ENCODE peak calls at places on chromosomes 6 and 20, in four cellular contexts. R, W, S and J are unnamed samples.

GRCh38 chr20:39066464-39066863 is 104.3 kb downstream of the DHX35 start:
- DNase-seq in R (peak), W (no peak), S (no peak), J (peak)

GRCh38 chr6:46734867-46735719 is at the start of gene PLA2G7:
- DNase-seq in R (peak), W (no peak), S (peak), J (peak)

GRCh38 chr20:34877002-34877264 is 521 bp downstream of the ACSS2 start:
- DNase-seq in R (no peak), W (no peak), S (peak), J (no peak)

GRCh38 chr6:113833537-113833936 is 23.6 kb upstream of the MARCKS start:
- DNase-seq in R (no peak), W (peak), S (peak), J (no peak)

GRCh38 chr6:20166226-20166625 is 46.0 kb downstream of the MBOAT1 start:
- DNase-seq in R (no peak), W (no peak), S (no peak), J (no peak)

GRCh38 chr6:165895421-165896165 is 232.6 kb upstream of the PDE10A start:
- DNase-seq in R (peak), W (no peak), S (no peak), J (no peak)

GRCh38 chr20:25553819-25554296 is 31.5 kb downstream of the NINL start:
- DNase-seq in R (no peak), W (peak), S (no peak), J (no peak)

GRCh38 chr20:43536817-43537440 is 21.9 kb upstream of the SGK2 start:
- DNase-seq in R (peak), W (peak), S (peak), J (no peak)

GRCh38 chr6:52495859-52496396 is 75.8 kb downstream of the EFHC1 start:
- DNase-seq in R (no peak), W (no peak), S (no peak), J (no peak)

GRCh38 chr6:24125980-24126379 is at the start of gene NRSN1:
- DNase-seq in R (peak), W (no peak), S (no peak), J (peak)

GRCh38 chr20:37845261-37845681 is 57.7 kb upstream of the VSTM2L start:
- DNase-seq in R (peak), W (no peak), S (no peak), J (no peak)

GRCh38 chr20:17446171-17446570 is 85.0 kb downstream of the BFSP1 start:
- DNase-seq in R (no peak), W (no peak), S (no peak), J (no peak)

GRCh38 chr6:37979392-37980221 is 160.1 kb downstream of the ZFAND3 start:
- DNase-seq in R (no peak), W (no peak), S (no peak), J (no peak)

GRCh38 chr20:17666491-17666890 is 15.6 kb downstream of the RRBP1 start:
- DNase-seq in R (no peak), W (peak), S (no peak), J (no peak)

GRCh38 chr6:56637640-56638039 is 5.0 kb downstream of the DST start:
- DNase-seq in R (peak), W (peak), S (peak), J (peak)

GRCh38 chr6:30849903-30850651 is 34.2 kb upstream of the DDR1 start:
- DNase-seq in R (no peak), W (no peak), S (no peak), J (no peak)

GRCh38 chr20:22984611-22985010 is 50.5 kb upstream of the SSTR4 start:
- DNase-seq in R (no peak), W (no peak), S (no peak), J (no peak)

GRCh38 chr20:53202781-53203180 is 230.6 kb downstream of the TSHZ2 start:
- DNase-seq in R (no peak), W (no peak), S (no peak), J (no peak)

GRCh38 chr6:35260642-35261570 is 1.4 kb downstream of the ZNF76 start:
- DNase-seq in R (no peak), W (no peak), S (peak), J (no peak)

GRCh38 chr6:35259194-35259945 is at the start of gene ZNF76:
- DNase-seq in R (peak), W (peak), S (peak), J (peak)

GRCh38 chr6:35258336-35258735 is 1.2 kb upstream of the ZNF76 start:
- DNase-seq in R (no peak), W (no peak), S (no peak), J (no peak)

GRCh38 chr6:35259946-35260626 is 551 bp downstream of the ZNF76 start:
- DNase-seq in R (peak), W (peak), S (peak), J (peak)

GRCh38 chr6:35258858-35259193 is 709 bp upstream of the ZNF76 start:
- DNase-seq in R (no peak), W (peak), S (no peak), J (no peak)
- H3K18ac ChIP-seq in R (no peak), W (peak), S (no peak), J (peak)

GRCh38 chr20:45908086-45908485 is 3.9 kb downstream of the PLTP start:
- DNase-seq in R (no peak), W (no peak), S (no peak), J (no peak)

GRCh38 chr20:45904583-45905504 is 7.1 kb downstream of the PLTP start:
- DNase-seq in R (no peak), W (no peak), S (no peak), J (no peak)

GRCh38 chr20:45907219-45907948 is 4.6 kb downstream of the PLTP start:
- DNase-seq in R (no peak), W (no peak), S (no peak), J (no peak)

GRCh38 chr20:45902199-45902701 is 9.7 kb downstream of the PLTP start:
- DNase-seq in R (no peak), W (no peak), S (peak), J (no peak)

GRCh38 chr20:45905505-45906079 is 6.4 kb downstream of the PLTP start:
- DNase-seq in R (peak), W (peak), S (peak), J (no peak)
- H3K18ac ChIP-seq in R (no peak), W (no peak), S (no peak), J (no peak)

GRCh38 chr6:124131779-124132178 is 328.1 kb downstream of the NKAIN2 start:
- DNase-seq in R (peak), W (no peak), S (no peak), J (no peak)
- H3K18ac ChIP-seq in R (no peak), W (no peak), S (no peak), J (no peak)

DNA sequence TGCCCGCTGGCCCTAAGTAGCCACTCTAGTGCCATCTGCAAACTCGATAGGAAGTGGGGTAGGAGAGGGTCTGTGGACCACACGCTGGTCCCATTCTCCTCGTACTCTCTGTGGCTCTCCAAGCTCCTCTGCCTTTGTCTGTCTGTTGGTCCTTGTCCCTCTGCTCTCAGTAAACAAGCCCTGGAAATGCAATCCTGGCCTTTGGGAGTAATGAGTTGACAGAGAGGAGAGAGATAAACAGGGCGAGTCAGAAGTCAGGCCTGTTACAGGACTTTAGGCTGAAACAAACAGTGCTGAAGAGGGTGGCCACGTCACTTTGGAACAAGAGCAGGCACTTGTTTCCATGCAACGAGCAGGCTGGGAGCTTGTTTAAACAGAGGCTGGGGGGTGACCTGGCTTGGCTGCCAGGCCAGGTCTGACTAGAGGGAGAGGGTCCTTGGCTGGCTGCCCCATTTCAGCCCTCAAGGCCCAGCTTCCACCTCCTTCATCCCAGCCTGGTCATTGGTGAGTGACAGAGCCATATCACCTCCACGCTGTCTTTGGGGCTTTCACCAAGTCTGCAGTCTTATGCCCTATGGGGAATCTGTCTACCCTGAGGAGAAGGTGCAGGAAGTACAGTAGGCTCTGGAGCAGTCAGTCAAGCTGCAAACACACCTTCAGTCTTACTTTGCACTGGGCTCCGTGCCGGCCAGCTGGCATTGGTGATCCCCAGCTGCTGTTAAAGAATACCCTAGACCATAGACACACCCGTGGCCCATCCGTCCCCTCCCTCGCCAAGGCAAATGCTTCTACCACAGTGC is 22.6 kb downstream of the FOXP4 start:
- DNase-seq in R (no peak), W (peak), S (no peak), J (no peak)
- H3K18ac ChIP-seq in R (no peak), W (no peak), S (peak), J (peak)